ENCODE peak calls at places on chromosomes 11 and 22, in nine cellular contexts. K, A, C, H, P, J, D, G and Q are unnamed samples.
A peak's percentile ranks its signal among the peaks of the same experiment; 100 is the strongest.

GRCh38 chr22:24157783-24158170 is 23.5 kb upstream of the SUSD2 start:
- DNase-seq in G (no peak), C (no peak), A (no peak), D (no peak), K (no peak), P (peak; percentile 70), H (no peak), J (no peak), Q (peak; percentile 38)

GRCh38 chr11:118519549-118519948 is 7.7 kb upstream of the TTC36 start:
- DNase-seq in A (no peak), P (no peak), D (no peak), H (no peak), J (no peak), C (no peak), K (no peak), G (no peak), Q (no peak)

GRCh38 chr11:110433393-110434333 is 3.9 kb downstream of the FDX1 start:
- DNase-seq in A (no peak), P (peak; percentile 56), K (peak; percentile 39), J (no peak), D (no peak), H (no peak), C (no peak), G (no peak), Q (no peak)

GRCh38 chr11:61022311-61023085 is 51.0 kb downstream of the CD6 start:
- DNase-seq in J (no peak), C (no peak), G (no peak), A (no peak), H (no peak), K (no peak), D (no peak), P (no peak), Q (no peak)

GRCh38 chr11:405323-405975 is 9.3 kb downstream of the SIGIRR start:
- DNase-seq in A (no peak), H (peak; percentile 64), J (no peak), K (no peak), G (no peak), C (no peak), P (peak; percentile 52), D (no peak), Q (peak; percentile 51)

GRCh38 chr11:75562836-75563484 is 907 bp downstream of the SERPINH1 start:
- DNase-seq in A (peak; percentile 81), H (no peak), G (peak; percentile 70), K (peak; percentile 64), J (no peak), P (peak; percentile 83), D (no peak), C (no peak), Q (peak; percentile 30)

GRCh38 chr11:59891781-59892181 is 13.2 kb downstream of the OOSP3 start:
- DNase-seq in H (no peak), A (peak; percentile 28), D (no peak), P (peak; percentile 10), C (no peak), J (no peak), G (no peak), K (no peak), Q (peak; percentile 51)

GRCh38 chr11:87359401-87359800 is 321.7 kb downstream of the TMEM135 start:
- DNase-seq in K (no peak), P (no peak), G (no peak), D (no peak), J (no peak), H (no peak), C (no peak), A (no peak), Q (no peak)

GRCh38 chr11:44133335-44133946 is 38.0 kb downstream of the EXT2 start:
- DNase-seq in H (no peak), J (no peak), P (peak; percentile 66), D (no peak), G (no peak), K (peak; percentile 43), C (no peak), A (no peak), Q (peak; percentile 23)

GRCh38 chr11:66466225-66467033 is at the start of gene PELI3:
- DNase-seq in H (peak; percentile 95), C (peak; percentile 41), P (peak; percentile 95), K (peak; percentile 98), J (peak; percentile 95), G (peak; percentile 94), D (peak; percentile 95), A (peak; percentile 91), Q (peak; percentile 93)

GRCh38 chr11:134510641-134511040 is 98.6 kb upstream of the B3GAT1 start:
- DNase-seq in J (no peak), H (peak; percentile 24), D (no peak), K (no peak), A (no peak), G (no peak), C (no peak), P (no peak), Q (no peak)

GRCh38 chr11:32952421-32952820 is 59.8 kb downstream of the QSER1 start:
- DNase-seq in G (no peak), C (no peak), P (no peak), J (no peak), A (no peak), K (no peak), D (no peak), H (no peak), Q (no peak)

GRCh38 chr11:86335131-86335768 is 33.2 kb downstream of the HIKESHI start:
- DNase-seq in K (no peak), G (no peak), P (no peak), J (no peak), D (no peak), C (peak; percentile 20), A (no peak), H (no peak), Q (no peak)

GRCh38 chr11:115190196-115190595 is 314.0 kb downstream of the CADM1 start:
- DNase-seq in K (no peak), P (no peak), H (no peak), J (no peak), G (no peak), D (no peak), C (no peak), A (no peak), Q (no peak)

GRCh38 chr11:36469881-36470802 is 39.9 kb downstream of the TRAF6 start:
- DNase-seq in A (no peak), K (no peak), G (no peak), J (no peak), H (no peak), P (peak; percentile 63), C (peak; percentile 32), D (no peak), Q (no peak)

GRCh38 chr11:44568706-44569473 is 3.4 kb downstream of the CD82 start:
- DNase-seq in C (peak; percentile 51), D (peak; percentile 83), J (peak; percentile 62), H (peak; percentile 75), G (peak; percentile 92), A (peak; percentile 76), P (peak; percentile 96), K (peak; percentile 38), Q (peak; percentile 52)

GRCh38 chr11:103733889-103734288 is 302.6 kb upstream of the DDI1 start:
- DNase-seq in D (no peak), G (no peak), J (no peak), K (no peak), C (no peak), A (no peak), H (no peak), P (no peak), Q (no peak)

GRCh38 chr11:15073361-15074205 is at the start of gene CALCB:
- DNase-seq in G (no peak), J (no peak), P (peak; percentile 55), K (peak; percentile 83), A (no peak), C (no peak), H (no peak), D (no peak), Q (peak; percentile 14)

GRCh38 chr22:43891360-43892182 is at the start of gene PNPLA5:
- DNase-seq in H (no peak), A (no peak), P (peak; percentile 63), G (no peak), K (peak; percentile 44), J (no peak), D (no peak), C (no peak), Q (no peak)
- H3K27me3 ChIP-seq in H (peaks cover 58% of the 10 kb centered on the region), A (peaks cover 69% of the 10 kb centered on the region), P (peaks cover 27% of the 10 kb centered on the region), G (peaks cover 49% of the 10 kb centered on the region), K (no peaks in the 10 kb centered on the region), J (no peaks in the 10 kb centered on the region), D (peaks cover 16% of the 10 kb centered on the region), C (peaks cover 21% of the 10 kb centered on the region), Q (no peaks in the 10 kb centered on the region)

DNA sequence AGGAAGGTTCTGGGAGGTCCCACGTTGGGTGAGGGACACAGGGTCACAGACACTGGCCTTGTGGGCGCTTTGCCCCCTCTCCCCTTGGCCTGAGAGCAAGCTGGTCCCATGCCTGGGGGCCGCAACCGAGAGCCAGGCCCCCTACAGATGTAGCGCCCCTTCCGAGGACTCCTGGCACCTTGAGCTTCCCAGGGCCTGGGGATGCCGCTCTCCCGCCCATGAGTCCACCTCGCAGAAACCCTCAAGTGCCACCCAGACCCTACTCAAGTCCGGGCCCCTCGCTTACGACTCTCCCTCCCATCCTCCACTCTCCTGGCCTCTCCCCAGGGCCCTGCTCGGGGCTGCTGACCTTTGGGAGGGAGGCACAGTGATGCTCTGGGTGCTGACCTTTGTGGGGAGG is 204.0 kb downstream of the BRD1 start:
- DNase-seq in H (no peak), K (no peak), G (no peak), C (no peak), A (no peak), J (no peak), P (no peak), D (no peak), Q (no peak)
- H3K27me3 ChIP-seq in H (no peaks in the 10 kb centered on the region), K (no peaks in the 10 kb centered on the region), G (peaks cover 2% of the 10 kb centered on the region), C (no peaks in the 10 kb centered on the region), A (peaks cover 4% of the 10 kb centered on the region), J (no peaks in the 10 kb centered on the region), P (no peaks in the 10 kb centered on the region), D (no peaks in the 10 kb centered on the region), Q (no peaks in the 10 kb centered on the region)

DNA sequence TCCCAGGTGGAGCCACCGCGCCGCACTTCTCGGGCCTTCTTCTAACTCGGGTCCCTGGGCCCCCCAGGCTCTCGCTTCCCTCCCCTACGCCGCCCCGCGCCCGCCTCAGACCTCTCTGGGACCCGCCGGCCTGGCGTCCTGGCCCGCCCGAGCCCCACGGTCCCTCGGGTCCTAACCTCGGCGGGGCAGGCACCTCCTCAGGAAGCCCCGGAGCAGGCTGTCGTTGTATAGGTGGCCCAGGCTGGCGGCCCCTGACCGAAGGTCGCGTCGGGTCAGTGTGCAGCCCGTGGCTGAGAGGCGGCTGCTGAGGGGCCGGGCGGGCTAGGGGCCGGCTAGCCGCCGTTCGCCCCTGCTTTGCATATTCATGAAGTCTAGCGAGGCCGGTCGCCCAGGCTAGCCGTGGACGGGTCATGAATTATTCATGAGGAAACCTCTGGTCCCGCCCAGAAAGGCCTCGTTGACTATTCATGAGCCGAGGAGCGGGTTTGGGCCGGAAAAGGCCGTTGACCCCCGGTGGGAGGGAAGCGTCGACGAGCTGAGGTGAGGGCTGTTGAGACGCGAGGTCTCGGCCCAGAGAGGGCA is at the start of gene HORMAD2:
- DNase-seq in P (peak; percentile 50), C (no peak), A (no peak), K (no peak), D (no peak), H (no peak), G (peak; percentile 7), J (no peak), Q (peak; percentile 85)
- H3K27me3 ChIP-seq in P (peaks cover 22% of the 10 kb centered on the region), C (peaks cover 9% of the 10 kb centered on the region), A (peaks cover 38% of the 10 kb centered on the region), K (peaks cover 12% of the 10 kb centered on the region), D (no peaks in the 10 kb centered on the region), H (peaks cover 12% of the 10 kb centered on the region), G (peaks cover 4% of the 10 kb centered on the region), J (no peaks in the 10 kb centered on the region), Q (no peaks in the 10 kb centered on the region)

GRCh38 chr11:64449381-64450167 is 90.6 kb downstream of the RPS6KA4 start:
- DNase-seq in J (peak; percentile 12), G (peak; percentile 45), C (no peak), K (peak; percentile 89), P (peak; percentile 72), D (peak; percentile 51), A (peak; percentile 48), H (peak; percentile 70), Q (peak; percentile 74)
- H3K27me3 ChIP-seq in J (no peaks in the 10 kb centered on the region), G (no peaks in the 10 kb centered on the region), C (peaks cover 7% of the 10 kb centered on the region), K (peaks cover 12% of the 10 kb centered on the region), P (peaks cover 23% of the 10 kb centered on the region), D (peaks cover 7% of the 10 kb centered on the region), A (peaks cover 21% of the 10 kb centered on the region), H (no peaks in the 10 kb centered on the region), Q (no peaks in the 10 kb centered on the region)